ENCODE peak calls at places on chromosomes 7 and 10, in five cellular contexts. C, V, K, J and R are unnamed samples. For H3K4me1, the result is how much of the 10 kb centered on the place peaks cover.

GRCh38 chr7:144390481-144390880 is 13.0 kb downstream of the NOBOX start:
- DNase-seq in K (no peak), V (peak), J (no peak), C (no peak), R (no peak)

GRCh38 chr10:27792191-27792590 is 46.6 kb upstream of the MKX start:
- DNase-seq in C (no peak), V (no peak), J (no peak), K (no peak), R (no peak)

GRCh38 chr10:20909801-20910200 is 12.7 kb upstream of the NEBL start:
- DNase-seq in J (no peak), K (no peak), C (no peak), V (no peak), R (no peak)

GRCh38 chr10:35040761-35041501 is 49.2 kb downstream of the CUL2 start:
- DNase-seq in K (peak), C (no peak), V (no peak), J (no peak), R (no peak)

GRCh38 chr10:4006848-4007247 is 221.8 kb upstream of the KLF6 start:
- DNase-seq in V (no peak), K (no peak), C (no peak), J (no peak), R (no peak)

GRCh38 chr7:50092579-50093411 is at the start of gene ZPBP:
- DNase-seq in V (no peak), K (peak), C (peak), J (peak), R (no peak)

GRCh38 chr10:33506838-33507661 is 172.6 kb upstream of the NRP1 start:
- DNase-seq in C (no peak), V (no peak), K (no peak), J (no peak), R (no peak)

GRCh38 chr10:6135589-6136168 is 46.8 kb downstream of the RBM17 start:
- DNase-seq in C (no peak), K (no peak), V (peak), J (no peak), R (no peak)

GRCh38 chr10:48750019-48750418 is 65.3 kb downstream of the WDFY4 start:
- DNase-seq in K (no peak), C (no peak), J (no peak), V (no peak), R (no peak)

GRCh38 chr10:109919224-109919623 is 4.1 kb downstream of the XPNPEP1 start:
- DNase-seq in C (no peak), V (no peak), K (no peak), J (no peak), R (no peak)

GRCh38 chr7:22220947-22221346 is 136.0 kb downstream of the RAPGEF5 start:
- DNase-seq in C (no peak), K (no peak), J (no peak), V (no peak), R (no peak)

GRCh38 chr10:21279217-21279575 is 246.3 kb downstream of the SKIDA1 start:
- DNase-seq in K (no peak), C (no peak), V (peak), J (no peak), R (no peak)

GRCh38 chr10:3935141-3935540 is 150.1 kb upstream of the KLF6 start:
- DNase-seq in J (peak), K (no peak), V (no peak), C (peak), R (no peak)

GRCh38 chr10:114571316-114571999 is 86.6 kb downstream of the ABLIM1 start:
- DNase-seq in K (no peak), V (no peak), J (no peak), C (no peak), R (no peak)

GRCh38 chr10:125257521-125258105 is 97.2 kb upstream of the CTBP2 start:
- DNase-seq in C (no peak), J (no peak), K (no peak), V (no peak), R (no peak)

GRCh38 chr10:113337142-113337541 is 215.7 kb upstream of the HABP2 start:
- DNase-seq in C (no peak), K (no peak), J (no peak), V (no peak), R (no peak)

GRCh38 chr7:101238226-101239182 is 902 bp upstream of the CLDN15 start:
- DNase-seq in V (no peak), K (no peak), C (no peak), J (no peak), R (no peak)

GRCh38 chr10:22325948-22326702 is 5.2 kb downstream of the BMI1 start:
- DNase-seq in V (no peak), C (no peak), K (no peak), J (no peak), R (no peak)

GRCh38 chr10:98028168-98028770 is 2.2 kb downstream of the CRTAC1 start:
- DNase-seq in K (peak), C (peak), J (no peak), V (no peak), R (peak)

GRCh38 chr10:6579904-6580278 is at the start of gene PRKCQ:
- DNase-seq in C (no peak), K (no peak), J (no peak), V (no peak), R (no peak)

GRCh38 chr7:35254496-35255416 is 856 bp upstream of the TBX20 start:
- DNase-seq in C (peak), K (no peak), J (no peak), V (no peak), R (no peak)

GRCh38 chr7:13945670-13946069 is 43.8 kb downstream of the ETV1 start:
- DNase-seq in J (no peak), V (no peak), C (no peak), K (no peak), R (peak)

GRCh38 chr7:28364082-28364481 is 48.2 kb upstream of the CREB5 start:
- DNase-seq in J (no peak), V (no peak), K (no peak), C (no peak), R (no peak)

GRCh38 chr10:89846276-89846630 is 144.9 kb downstream of the KIF20B start:
- DNase-seq in C (no peak), K (no peak), V (no peak), J (no peak), R (no peak)

GRCh38 chr7:70894799-70895198 is 237.1 kb upstream of the GALNT17 start:
- DNase-seq in C (no peak), K (no peak), V (no peak), J (no peak), R (no peak)

DNA sequence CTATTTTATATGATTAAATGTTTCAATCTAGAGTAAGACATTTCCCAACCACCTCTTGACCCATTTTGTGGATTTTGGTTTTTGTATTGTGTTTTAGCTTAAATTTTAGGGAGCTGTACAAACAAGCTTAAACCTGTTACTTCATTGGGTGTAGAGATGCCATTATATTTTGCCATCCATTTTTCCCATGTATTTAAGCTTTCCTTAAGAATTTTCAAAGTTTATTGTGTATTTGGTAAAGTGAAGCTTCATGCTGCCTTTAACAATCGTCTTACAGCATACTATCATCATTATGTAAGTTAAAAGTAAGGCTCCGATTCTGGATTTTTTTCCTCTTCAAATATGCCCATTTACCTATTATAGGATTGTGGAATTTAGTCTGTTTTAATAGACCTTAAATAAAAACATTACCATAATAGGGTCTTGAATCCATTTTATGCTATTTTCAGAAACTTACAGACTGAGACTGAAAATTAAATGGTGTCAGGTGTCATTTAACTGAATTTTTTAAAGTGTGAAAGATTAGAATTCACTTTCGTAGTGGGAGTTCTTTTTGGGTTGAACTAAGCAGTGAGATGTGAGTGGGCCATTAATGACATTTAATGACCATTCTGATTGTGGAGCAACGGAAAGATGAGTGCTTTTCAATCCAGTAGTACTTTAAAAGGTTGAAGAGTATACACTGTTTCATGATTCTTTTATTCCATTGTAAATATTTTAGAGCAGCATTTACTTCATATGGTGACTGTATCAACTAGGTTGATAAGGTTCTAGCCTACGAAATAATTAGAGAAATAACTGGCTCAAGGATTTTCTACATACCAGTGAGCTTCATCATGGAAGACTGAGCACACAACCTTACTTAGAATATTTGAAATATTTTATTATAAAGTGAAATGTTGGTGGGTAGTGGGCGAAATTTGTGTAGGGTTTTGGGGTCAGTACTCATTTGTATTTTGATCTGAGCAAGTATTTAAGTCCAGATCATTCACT is 2.4 kb downstream of the KMT2E start:
- DNase-seq in C (no peak), V (no peak), K (no peak), J (no peak), R (no peak)
- H3K27ac ChIP-seq in C (peak), V (peak), K (no peak), J (peak), R (peak)

DNA sequence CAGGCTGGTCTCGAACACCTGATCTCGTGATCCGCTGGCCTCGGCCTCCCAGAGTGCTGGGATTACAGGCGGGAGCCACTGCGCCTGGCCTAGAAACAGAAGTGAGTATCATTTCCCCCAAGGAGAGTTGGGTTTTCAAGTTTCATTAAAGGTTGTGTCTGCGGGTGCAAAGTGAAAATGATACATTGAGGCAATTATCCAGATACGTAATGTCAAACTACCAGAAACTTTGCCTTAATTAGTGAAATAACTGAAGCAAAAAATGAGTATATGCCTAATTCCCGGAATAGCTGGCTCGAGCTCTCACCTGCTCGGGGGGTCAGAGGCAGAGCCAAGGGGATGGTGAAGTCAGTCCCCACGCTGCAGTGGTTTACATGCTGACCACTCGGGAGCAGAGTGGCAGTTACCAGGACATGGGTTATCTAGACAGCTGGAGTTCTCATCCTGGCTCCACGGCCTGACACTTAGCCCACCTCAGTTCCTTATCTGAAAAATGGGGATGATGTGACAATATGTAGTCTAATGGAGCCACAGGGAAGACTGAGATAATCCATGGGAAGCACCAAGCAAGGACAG is 25.5 kb downstream of the CHST15 start:
- DNase-seq in C (no peak), K (no peak), J (no peak), V (no peak), R (no peak)
- H3K4me3 ChIP-seq in C (no peak), K (no peak), J (no peak), V (no peak), R (no peak)

GRCh38 chr10:132419631-132420468 is 22.9 kb downstream of the PWWP2B start:
- DNase-seq in J (no peak), K (no peak), C (no peak), V (no peak), R (peak)
- H3K4me1 ChIP-seq in J (under half), K (under half), C (half or more), V (half or more), R (under half)

DNA sequence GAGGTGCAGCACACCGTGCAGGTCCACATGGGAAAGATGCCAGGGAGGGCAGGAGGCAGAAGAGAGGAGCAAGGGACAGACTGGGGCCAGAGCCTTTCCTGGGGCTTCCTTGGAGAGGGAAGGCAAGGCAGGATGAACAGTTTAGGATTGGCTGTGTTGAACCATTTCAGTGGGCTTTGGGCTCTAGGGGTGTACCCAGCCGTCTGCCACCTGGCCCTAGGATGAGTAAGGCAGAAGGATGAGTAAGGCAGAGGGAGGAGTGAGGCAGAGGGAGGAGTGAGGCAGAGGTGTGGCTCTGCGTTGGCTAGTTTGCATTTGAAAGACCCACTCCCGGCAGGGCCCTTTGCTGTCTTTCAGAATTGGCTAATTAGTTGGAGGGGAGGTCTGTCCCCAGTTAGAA is 31.5 kb upstream of the PRF1 start:
- DNase-seq in C (no peak), J (no peak), K (peak), V (no peak), R (no peak)
- H3K27ac ChIP-seq in C (no peak), J (no peak), K (peak), V (no peak), R (no peak)